ENCODE peak calls at places on chromosomes 13 and 19, in nine cellular contexts. X is foreskin fibroblast; L is uterus; H is stimulated activated CD4-positive, alpha-beta T cell treated with anti-CD3 and anti-CD28 coated beads, Interleukin-12 subunit alpha, Interleukin-12 subunit beta, amount 100 ng/mL, for 48 hours; B is NCI-H446; I is activated naive CD8-positive, alpha-beta T cell treated with anti-CD3 and anti-CD28 coated beads, Interleukin-2, amount 50 U/mL, for 24 hours; C is Calu3; W is EH; K is RWPE2. E is an unnamed sample.

GRCh38 chr13:47215741-47216140 is 318.9 kb upstream of the HTR2A start:
- DNase-seq in C (peak), X (peak), L (no peak), B (no peak), K (peak), I (no peak), W (peak), H (no peak), E (no peak)

GRCh38 chr13:109497917-109498316 is 288.5 kb downstream of the IRS2 start:
- DNase-seq in I (no peak), C (no peak), B (no peak), X (no peak), L (no peak), W (no peak), H (no peak), K (no peak), E (no peak)

GRCh38 chr19:19205416-19206410 is 2.5 kb upstream of the NR2C2AP start:
- DNase-seq in I (no peak), H (no peak), B (no peak), W (no peak), L (no peak), C (no peak), K (no peak), X (no peak), E (no peak)

GRCh38 chr13:110463876-110464510 is 97.5 kb downstream of the RAB20 start:
- DNase-seq in K (no peak), L (no peak), B (no peak), I (no peak), H (no peak), X (no peak), C (no peak), W (peak), E (no peak)

GRCh38 chr19:10260141-10260584 is 8.1 kb downstream of the MRPL4 start:
- DNase-seq in L (no peak), W (no peak), I (peak), B (no peak), C (peak), X (no peak), H (peak), K (peak), E (no peak)

GRCh38 chr13:71879129-71879535 is 12.1 kb upstream of the DACH1 start:
- DNase-seq in X (peak), K (no peak), W (peak), C (no peak), I (no peak), L (no peak), H (no peak), B (no peak), E (no peak)

GRCh38 chr13:111217661-111218060 is 102.6 kb downstream of the ARHGEF7 start:
- DNase-seq in C (no peak), I (no peak), B (no peak), X (no peak), W (no peak), L (no peak), K (no peak), H (no peak), E (no peak)

GRCh38 chr13:104140557-104140956 is 1074.3 kb upstream of the SLC10A2 start:
- DNase-seq in K (no peak), I (no peak), X (peak), W (no peak), H (no peak), L (no peak), B (no peak), C (no peak), E (no peak)

GRCh38 chr13:100095498-100095897 is 6.6 kb downstream of the PCCA start:
- DNase-seq in H (no peak), W (no peak), K (no peak), L (no peak), I (no peak), C (no peak), X (no peak), B (no peak), E (no peak)

GRCh38 chr19:42193706-42194105 is 23.8 kb downstream of the DEDD2 start:
- DNase-seq in I (no peak), X (peak), L (no peak), H (no peak), C (no peak), B (no peak), K (no peak), W (no peak), E (no peak)

GRCh38 chr19:19113040-19113541 is 25.2 kb downstream of the TMEM161A start:
- DNase-seq in K (no peak), C (no peak), B (no peak), H (no peak), W (peak), I (no peak), X (peak), L (no peak), E (no peak)

GRCh38 chr19:6273701-6274601 is 5.8 kb downstream of the MLLT1 start:
- DNase-seq in I (no peak), L (peak), X (peak), K (peak), C (peak), W (peak), B (peak), H (no peak), E (peak)

GRCh38 chr13:43990829-43991228 is 111.1 kb downstream of the LACC1 start:
- DNase-seq in K (no peak), X (no peak), I (no peak), B (no peak), W (no peak), C (no peak), H (no peak), L (no peak), E (no peak)

GRCh38 chr19:56671613-56671994 is at the start of gene ZNF835:
- DNase-seq in K (no peak), B (no peak), C (no peak), H (peak), I (peak), W (no peak), X (peak), L (peak), E (peak)

GRCh38 chr19:8641908-8642547 is 11.6 kb downstream of the NFILZ start:
- DNase-seq in K (no peak), H (no peak), X (peak), C (peak), B (no peak), L (no peak), I (no peak), W (peak), E (no peak)

GRCh38 chr13:36310417-36311108 is 12.9 kb upstream of the CCDC169 start:
- DNase-seq in L (no peak), K (no peak), B (no peak), X (no peak), C (no peak), H (no peak), I (no peak), W (no peak), E (no peak)